ENCODE peak calls at places on chromosome 17, in ten cellular contexts. J, L, H, P, K, Q, B, D, N and G are unnamed samples.

GRCh38 chr17:79655672-79656290 is 44.9 kb upstream of the RBFOX3 start:
- DNase-seq in B (no peak), J (no peak), N (no peak), K (no peak), Q (no peak), D (no peak), H (no peak), P (no peak), L (no peak), G (no peak)

GRCh38 chr17:69188064-69188463 is 40.6 kb downstream of the ABCA10 start:
- DNase-seq in B (no peak), D (no peak), N (no peak), J (no peak), Q (no peak), H (no peak), K (no peak), L (no peak), P (no peak), G (no peak)

GRCh38 chr17:15261063-15261817 is 3.9 kb downstream of the PMP22 start:
- DNase-seq in J (no peak), P (peak; percentile 68), Q (peak; percentile 54), D (no peak), N (peak; percentile 54), H (peak; percentile 80), B (peak; percentile 60), L (peak; percentile 62), K (no peak), G (peak; percentile 70)

GRCh38 chr17:76370261-76370993 is 14.0 kb upstream of the SPHK1 start:
- DNase-seq in L (peak; percentile 41), K (no peak), Q (peak; percentile 90), N (peak; percentile 54), J (no peak), B (peak; percentile 98), P (peak; percentile 62), D (no peak), H (no peak), G (peak; percentile 34)

GRCh38 chr17:4899341-4900230 is at the start of gene C17orf107:
- DNase-seq in D (peak; percentile 95), L (no peak), Q (peak; percentile 78), B (peak; percentile 79), N (peak; percentile 94), H (peak; percentile 56), P (no peak), K (no peak), J (peak; percentile 81), G (peak; percentile 78)

GRCh38 chr17:46903762-46904672 is 18.9 kb upstream of the GOSR2 start:
- DNase-seq in J (no peak), H (no peak), N (no peak), B (no peak), D (no peak), P (no peak), K (no peak), Q (no peak), L (no peak), G (no peak)

GRCh38 chr17:75518201-75518600 is 1.9 kb downstream of the TSEN54 start:
- DNase-seq in L (no peak), B (no peak), P (no peak), J (peak; percentile 84), K (no peak), Q (no peak), N (no peak), H (no peak), D (peak; percentile 78), G (no peak)

GRCh38 chr17:4161560-4162221 is 18.7 kb downstream of the CYB5D2 start:
- DNase-seq in D (no peak), J (peak; percentile 35), P (no peak), N (peak; percentile 51), Q (no peak), L (peak; percentile 44), K (no peak), B (no peak), H (no peak), G (no peak)

GRCh38 chr17:43994272-43995149 is 9.9 kb upstream of the NAGS start:
- DNase-seq in N (peak; percentile 80), Q (peak; percentile 66), D (peak; percentile 76), B (peak; percentile 37), K (no peak), L (peak; percentile 85), P (peak; percentile 71), J (peak; percentile 51), H (peak; percentile 77), G (peak; percentile 75)

GRCh38 chr17:36844601-36845000 is 92.7 kb upstream of the LHX1 start:
- DNase-seq in H (no peak), D (no peak), B (no peak), N (no peak), L (no peak), P (no peak), Q (no peak), K (no peak), J (no peak), G (no peak)

GRCh38 chr17:82198092-82198491 is 14.6 kb downstream of the CCDC57 start:
- DNase-seq in J (peak; percentile 55), Q (no peak), D (no peak), B (no peak), H (no peak), K (no peak), P (no peak), L (no peak), N (no peak), G (no peak)

GRCh38 chr17:82353484-82353883 is 5.6 kb upstream of the TEX19 start:
- DNase-seq in D (no peak), H (no peak), B (no peak), L (no peak), Q (no peak), N (no peak), K (no peak), J (no peak), P (no peak), G (no peak)

GRCh38 chr17:3636908-3637373 is 381 bp downstream of the CTNS start:
- DNase-seq in P (no peak), B (no peak), Q (no peak), K (no peak), L (no peak), N (no peak), H (peak; percentile 38), J (no peak), D (no peak), G (no peak)

GRCh38 chr17:16622540-16623277 is 30.9 kb downstream of the ZNF624 start:
- DNase-seq in K (no peak), L (no peak), N (no peak), J (no peak), Q (no peak), D (no peak), P (no peak), H (no peak), B (no peak), G (no peak)
- H3K9me3 ChIP-seq in K (peaks cover 79% of the 10 kb centered on the region), L (no peaks in the 10 kb centered on the region), N (peaks cover 90% of the 10 kb centered on the region), J (peaks cover 74% of the 10 kb centered on the region), Q (peaks cover 87% of the 10 kb centered on the region), D (peaks cover 37% of the 10 kb centered on the region), P (peaks cover 100% of the 10 kb centered on the region), H (peaks cover 7% of the 10 kb centered on the region), B (peaks cover 61% of the 10 kb centered on the region), G (no peaks in the 10 kb centered on the region)

GRCh38 chr17:602436-602835 is 112.2 kb downstream of the VPS53 start:
- DNase-seq in N (no peak), J (no peak), D (no peak), H (no peak), B (peak; percentile 62), Q (no peak), L (no peak), K (no peak), P (no peak), G (no peak)

GRCh38 chr17:603405-604193 is 111.0 kb downstream of the VPS53 start:
- DNase-seq in H (no peak), N (no peak), D (no peak), J (no peak), Q (no peak), L (no peak), B (peak; percentile 56), P (no peak), K (no peak), G (no peak)

GRCh38 chr17:606501-607243 is 108.0 kb downstream of the VPS53 start:
- DNase-seq in L (no peak), B (peak; percentile 46), P (peak; percentile 58), Q (no peak), N (no peak), H (no peak), K (no peak), J (no peak), D (no peak), G (peak; percentile 15)

GRCh38 chr17:607341-608060 is 107.1 kb downstream of the VPS53 start:
- DNase-seq in K (no peak), Q (no peak), N (no peak), P (no peak), D (no peak), H (no peak), B (peak; percentile 22), L (no peak), J (no peak), G (no peak)

DNA sequence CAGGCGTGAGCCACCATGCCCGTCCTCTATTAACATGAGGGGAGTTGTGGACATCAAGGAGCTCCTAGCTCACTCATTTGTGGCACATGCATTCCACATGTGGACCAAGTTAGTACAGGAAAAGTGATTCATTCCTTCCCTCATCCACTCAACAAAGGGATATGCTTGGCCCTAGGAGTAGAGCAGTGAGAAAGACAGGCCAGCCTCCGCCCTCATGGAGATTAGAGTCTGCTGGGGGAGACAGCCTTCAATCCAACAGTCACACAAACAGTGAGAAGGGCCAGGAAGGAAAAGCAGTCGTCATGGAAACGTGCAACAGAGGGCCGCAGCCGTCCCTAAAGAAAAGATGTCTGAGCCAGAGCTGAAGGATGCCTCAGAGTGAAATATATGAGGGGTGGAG is 109.9 kb downstream of the VPS53 start:
- DNase-seq in J (no peak), K (no peak), H (no peak), B (peak; percentile 39), D (no peak), Q (no peak), P (no peak), N (no peak), L (no peak), G (no peak)
- H3K9me3 ChIP-seq in J (no peaks in the 10 kb centered on the region), K (no peaks in the 10 kb centered on the region), H (no peaks in the 10 kb centered on the region), B (no peaks in the 10 kb centered on the region), D (no peaks in the 10 kb centered on the region), Q (no peaks in the 10 kb centered on the region), P (no peaks in the 10 kb centered on the region), N (no peaks in the 10 kb centered on the region), L (no peaks in the 10 kb centered on the region), G (no peaks in the 10 kb centered on the region)

GRCh38 chr17:30677550-30678254 is 146.8 kb downstream of the CRLF3 start:
- DNase-seq in P (no peak), B (no peak), K (no peak), H (no peak), D (no peak), Q (no peak), N (no peak), J (no peak), L (no peak), G (no peak)
- H3K9me3 ChIP-seq in P (peaks cover 17% of the 10 kb centered on the region), B (peaks cover 12% of the 10 kb centered on the region), K (peaks cover 10% of the 10 kb centered on the region), H (no peaks in the 10 kb centered on the region), D (no peaks in the 10 kb centered on the region), Q (peaks cover 5% of the 10 kb centered on the region), N (no peaks in the 10 kb centered on the region), J (no peaks in the 10 kb centered on the region), L (no peaks in the 10 kb centered on the region), G (no peaks in the 10 kb centered on the region)

DNA sequence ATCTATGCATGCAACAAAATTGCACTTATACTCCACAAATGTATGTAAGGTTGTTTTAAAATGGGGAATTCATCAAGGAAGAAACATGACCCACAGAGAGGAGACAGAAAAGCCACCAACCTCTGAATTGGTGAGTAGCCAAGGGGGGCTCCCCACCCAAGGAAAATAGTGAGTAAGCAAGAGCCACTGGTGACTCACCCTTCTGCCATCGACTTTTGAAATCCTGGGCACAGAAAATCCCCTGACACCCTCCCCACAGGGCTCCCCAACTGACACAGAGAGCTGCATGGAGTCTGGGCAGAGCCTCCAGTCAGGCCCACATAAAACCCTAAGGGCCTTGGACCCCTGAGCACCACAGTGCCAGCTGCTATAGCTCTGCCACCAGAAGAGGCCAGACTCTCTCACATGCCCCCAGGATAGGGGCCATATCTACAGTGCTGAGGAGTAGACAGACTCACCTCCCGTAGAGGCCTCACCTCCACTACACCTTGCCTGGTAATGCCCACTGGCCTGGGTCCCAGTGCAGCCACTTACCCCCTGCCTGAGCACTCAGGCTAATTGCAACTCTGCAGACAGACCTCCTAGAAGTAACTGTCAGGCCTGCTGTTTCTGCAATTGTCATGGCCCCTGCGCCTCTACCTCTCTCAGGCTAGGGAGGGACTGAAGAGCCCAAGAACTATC is 244.7 kb upstream of the WSB1 start:
- DNase-seq in B (no peak), H (no peak), K (no peak), D (no peak), Q (no peak), L (no peak), P (no peak), J (no peak), N (no peak), G (no peak)
- H3K9me3 ChIP-seq in B (peaks cover 6% of the 10 kb centered on the region), H (no peaks in the 10 kb centered on the region), K (no peaks in the 10 kb centered on the region), D (no peaks in the 10 kb centered on the region), Q (no peaks in the 10 kb centered on the region), L (no peaks in the 10 kb centered on the region), P (no peaks in the 10 kb centered on the region), J (no peaks in the 10 kb centered on the region), N (no peaks in the 10 kb centered on the region), G (no peaks in the 10 kb centered on the region)